ENCODE peak calls at places on chromosomes 6 and 20, in nine cellular contexts. Y, O, J, Q, X, H, B, Z and U are unnamed samples.

GRCh38 chr6:99746261-99746895 is 139.7 kb downstream of the PRDM13 start:
- DNase-seq in Y (peak), O (no peak), J (peak), Q (peak), X (peak), H (no peak), B (peak), Z (peak), U (peak)

GRCh38 chr20:37422791-37423286 is 76.9 kb downstream of the SRC start:
- DNase-seq in Y (no peak), O (peak), J (no peak), Q (no peak), X (no peak), H (no peak), B (no peak), Z (no peak), U (no peak)

GRCh38 chr6:159760602-159761057 is 1.2 kb upstream of the ACAT2 start:
- DNase-seq in Y (no peak), O (no peak), J (no peak), Q (no peak), X (no peak), H (no peak), B (no peak), Z (peak), U (no peak)

GRCh38 chr20:4437131-4437530 is 284.6 kb upstream of the PRND start:
- DNase-seq in Y (no peak), O (no peak), J (no peak), Q (no peak), X (peak), H (no peak), B (no peak), Z (no peak), U (no peak)

GRCh38 chr6:2450546-2450945 is 205.1 kb upstream of the GMDS start:
- DNase-seq in Y (no peak), O (peak), J (peak), Q (peak), X (no peak), H (peak), B (peak), Z (no peak), U (no peak)

GRCh38 chr6:145315982-145316600 is 419.2 kb downstream of the EPM2A start:
- DNase-seq in Y (no peak), O (no peak), J (no peak), Q (no peak), X (no peak), H (no peak), B (no peak), Z (no peak), U (no peak)

GRCh38 chr6:142756215-142756630 is 188.8 kb downstream of the HIVEP2 start:
- DNase-seq in Y (no peak), O (no peak), J (no peak), Q (no peak), X (no peak), H (no peak), B (peak), Z (peak), U (no peak)

GRCh38 chr6:168326294-168327261 is 7.0 kb upstream of the DACT2 start:
- DNase-seq in Y (no peak), O (no peak), J (no peak), Q (no peak), X (no peak), H (no peak), B (peak), Z (no peak), U (no peak)

GRCh38 chr6:85192186-85192585 is 257.7 kb upstream of the NT5E start:
- DNase-seq in Y (no peak), O (no peak), J (no peak), Q (no peak), X (no peak), H (no peak), B (no peak), Z (peak), U (no peak)

GRCh38 chr20:3576363-3576762 is 86.8 kb downstream of the GFRA4 start:
- DNase-seq in Y (no peak), O (no peak), J (no peak), Q (no peak), X (no peak), H (no peak), B (no peak), Z (no peak), U (no peak)

GRCh38 chr6:148852688-148853087 is 105.9 kb downstream of the UST start:
- DNase-seq in Y (no peak), O (no peak), J (no peak), Q (no peak), X (no peak), H (no peak), B (no peak), Z (no peak), U (no peak)

GRCh38 chr20:49276201-49276894 is 1.5 kb downstream of the ZNFX1 start:
- DNase-seq in Y (no peak), O (no peak), J (no peak), Q (no peak), X (no peak), H (no peak), B (peak), Z (peak), U (peak)

GRCh38 chr6:125577263-125577662 is 172.2 kb upstream of the HEY2 start:
- DNase-seq in Y (no peak), O (no peak), J (no peak), Q (no peak), X (no peak), H (no peak), B (no peak), Z (no peak), U (no peak)

GRCh38 chr6:42318485-42318884 is 100.8 kb upstream of the MRPS10 start:
- DNase-seq in Y (no peak), O (no peak), J (no peak), Q (no peak), X (no peak), H (no peak), B (no peak), Z (no peak), U (no peak)

GRCh38 chr6:24394777-24395437 is 7.8 kb upstream of the MRS2 start:
- DNase-seq in Y (peak), O (no peak), J (no peak), Q (no peak), X (no peak), H (no peak), B (no peak), Z (peak), U (no peak)

GRCh38 chr6:55853008-55854001 is 22.1 kb downstream of the BMP5 start:
- DNase-seq in Y (no peak), O (no peak), J (no peak), Q (no peak), X (no peak), H (no peak), B (no peak), Z (no peak), U (no peak)

GRCh38 chr20:1816384-1817381 is 78.5 kb upstream of the SIRPA start:
- DNase-seq in Y (no peak), O (no peak), J (peak), Q (peak), X (no peak), H (no peak), B (no peak), Z (peak), U (peak)

GRCh38 chr6:39593644-39594043 is 131.6 kb downstream of the KIF6 start:
- DNase-seq in Y (no peak), O (no peak), J (no peak), Q (no peak), X (no peak), H (no peak), B (no peak), Z (no peak), U (no peak)

GRCh38 chr6:48985025-48985424 is 478.0 kb downstream of the MMUT start:
- DNase-seq in Y (no peak), O (no peak), J (no peak), Q (no peak), X (no peak), H (no peak), B (no peak), Z (no peak), U (no peak)

GRCh38 chr20:61135266-61135665 is 116.8 kb upstream of the CDH4 start:
- DNase-seq in Y (no peak), O (no peak), J (no peak), Q (no peak), X (no peak), H (no peak), B (no peak), Z (no peak), U (no peak)

GRCh38 chr20:21156266-21156665 is 30.4 kb downstream of the KIZ start:
- DNase-seq in Y (no peak), O (no peak), J (no peak), Q (no peak), X (no peak), H (no peak), B (no peak), Z (peak), U (no peak)

GRCh38 chr6:126811307-126811706 is 307.2 kb upstream of the RSPO3 start:
- DNase-seq in Y (no peak), O (no peak), J (no peak), Q (no peak), X (no peak), H (no peak), B (no peak), Z (peak), U (no peak)

GRCh38 chr6:75349262-75349984 is 64.8 kb upstream of the TMEM30A start:
- DNase-seq in Y (no peak), O (peak), J (no peak), Q (no peak), X (no peak), H (peak), B (peak), Z (no peak), U (no peak)

GRCh38 chr6:140855520-140855919 is 1277.2 kb upstream of the GJE1 start:
- DNase-seq in Y (no peak), O (no peak), J (no peak), Q (no peak), X (no peak), H (no peak), B (no peak), Z (no peak), U (no peak)

GRCh38 chr6:5175195-5175594 is 85.6 kb downstream of the LYRM4 start:
- DNase-seq in Y (no peak), O (no peak), J (no peak), Q (no peak), X (no peak), H (no peak), B (no peak), Z (no peak), U (no peak)

GRCh38 chr6:12290490-12290820 is 294 bp downstream of the EDN1 start:
- DNase-seq in Y (no peak), O (no peak), J (no peak), Q (no peak), X (no peak), H (no peak), B (no peak), Z (no peak), U (no peak)

GRCh38 chr6:48765352-48765961 is 654.5 kb upstream of the PTCHD4 start:
- DNase-seq in Y (no peak), O (peak), J (peak), Q (no peak), X (peak), H (no peak), B (peak), Z (peak), U (no peak)

GRCh38 chr6:21596379-21597242 is 3.1 kb downstream of the SOX4 start:
- DNase-seq in Y (no peak), O (peak), J (peak), Q (peak), X (peak), H (peak), B (peak), Z (peak), U (peak)

GRCh38 chr6:123000244-123000770 is 4.3 kb downstream of the CLVS2 start:
- DNase-seq in Y (no peak), O (no peak), J (peak), Q (no peak), X (no peak), H (no peak), B (no peak), Z (no peak), U (no peak)

GRCh38 chr20:35404614-35405259 is 7.0 kb downstream of the UQCC1 start:
- DNase-seq in Y (no peak), O (no peak), J (no peak), Q (no peak), X (no peak), H (no peak), B (no peak), Z (no peak), U (no peak)

GRCh38 chr6:53496797-53497196 is 48.1 kb downstream of the GCLC start:
- DNase-seq in Y (no peak), O (no peak), J (no peak), Q (no peak), X (no peak), H (no peak), B (no peak), Z (peak), U (no peak)

GRCh38 chr6:53741417-53741816 is 53.4 kb upstream of the LRRC1 start:
- DNase-seq in Y (no peak), O (no peak), J (no peak), Q (no peak), X (no peak), H (no peak), B (no peak), Z (no peak), U (peak)

GRCh38 chr6:35512740-35513139 is at the start of gene TULP1:
- DNase-seq in Y (no peak), O (no peak), J (no peak), Q (no peak), X (no peak), H (no peak), B (no peak), Z (no peak), U (no peak)

DNA sequence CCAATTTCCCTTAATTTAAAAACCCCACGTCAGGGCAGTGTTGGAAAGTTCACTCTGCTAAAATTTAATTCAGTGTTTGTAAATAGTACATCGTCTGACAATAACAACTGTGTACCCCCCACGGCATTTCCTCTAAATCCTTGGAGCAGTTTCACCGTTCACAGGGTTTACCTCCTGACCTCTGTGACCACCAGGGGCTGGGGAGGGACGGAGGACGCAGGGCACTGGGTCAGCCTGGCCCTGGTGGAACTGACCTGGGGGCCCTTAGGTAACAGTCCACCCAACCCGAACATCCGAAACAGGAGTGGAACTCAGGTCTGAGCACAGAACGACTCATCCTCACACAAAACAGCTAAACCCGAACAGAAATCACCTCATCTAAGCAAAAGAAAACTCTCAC is 2.1 kb downstream of the ZBTB46 start:
- DNase-seq in Y (no peak), O (no peak), J (no peak), Q (no peak), X (no peak), H (no peak), B (no peak), Z (no peak), U (no peak)
- TF ChIP-seq CTCF in Y (no peak), O (peak), J (no peak), Q (no peak), X (no peak), H (no peak), B (no peak), Z (no peak), U (no peak)

GRCh38 chr6:1215884-1216487 is 95.9 kb upstream of the FOXQ1 start:
- DNase-seq in Y (no peak), O (no peak), J (no peak), Q (no peak), X (no peak), H (no peak), B (no peak), Z (no peak), U (no peak)
- TF ChIP-seq CTCF in Y (no peak), O (no peak), J (no peak), Q (no peak), X (no peak), H (no peak), B (no peak), Z (no peak), U (no peak)

GRCh38 chr6:111032493-111033140 is 50.8 kb downstream of the RPF2 start:
- DNase-seq in Y (no peak), O (no peak), J (no peak), Q (no peak), X (no peak), H (no peak), B (no peak), Z (no peak), U (no peak)

GRCh38 chr6:111030008-111031006 is 48.5 kb downstream of the RPF2 start:
- DNase-seq in Y (no peak), O (peak), J (no peak), Q (no peak), X (no peak), H (no peak), B (no peak), Z (peak), U (no peak)

GRCh38 chr6:111024661-111025060 is 42.8 kb downstream of the RPF2 start:
- DNase-seq in Y (no peak), O (no peak), J (no peak), Q (no peak), X (no peak), H (no peak), B (no peak), Z (no peak), U (no peak)

GRCh38 chr6:111031151-111031550 is 49.3 kb downstream of the RPF2 start:
- DNase-seq in Y (no peak), O (no peak), J (no peak), Q (no peak), X (no peak), H (no peak), B (no peak), Z (no peak), U (no peak)

DNA sequence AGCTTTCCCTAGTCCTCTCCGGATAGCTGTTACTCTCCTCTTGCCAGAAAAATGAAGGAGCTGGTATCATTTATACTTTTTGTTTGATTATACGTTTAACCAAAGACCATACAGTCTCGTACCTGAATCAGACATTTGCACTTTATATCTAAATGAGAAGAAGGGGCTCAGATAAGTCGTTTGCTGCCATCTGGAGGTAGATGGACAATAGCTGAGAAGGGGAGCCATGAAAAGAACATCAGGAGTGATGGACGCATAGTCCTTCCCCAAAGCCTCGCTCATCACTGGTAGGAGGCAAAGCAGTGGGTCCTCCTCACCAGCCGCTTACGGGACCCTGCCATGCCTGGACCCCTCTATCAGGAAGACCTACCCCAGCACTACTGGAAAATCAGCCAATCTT is 45.4 kb downstream of the RPF2 start:
- DNase-seq in Y (no peak), O (no peak), J (no peak), Q (no peak), X (no peak), H (no peak), B (no peak), Z (no peak), U (no peak)
- TF ChIP-seq CTCF in Y (no peak), O (no peak), J (no peak), Q (no peak), X (no peak), H (no peak), B (no peak), Z (no peak), U (no peak)

GRCh38 chr20:20136313-20136712 is 84.0 kb downstream of the CFAP61 start:
- DNase-seq in Y (no peak), O (no peak), J (no peak), Q (no peak), X (no peak), H (no peak), B (no peak), Z (no peak), U (no peak)

GRCh38 chr20:20134941-20135572 is 82.7 kb downstream of the CFAP61 start:
- DNase-seq in Y (no peak), O (no peak), J (no peak), Q (no peak), X (no peak), H (no peak), B (no peak), Z (no peak), U (no peak)

DNA sequence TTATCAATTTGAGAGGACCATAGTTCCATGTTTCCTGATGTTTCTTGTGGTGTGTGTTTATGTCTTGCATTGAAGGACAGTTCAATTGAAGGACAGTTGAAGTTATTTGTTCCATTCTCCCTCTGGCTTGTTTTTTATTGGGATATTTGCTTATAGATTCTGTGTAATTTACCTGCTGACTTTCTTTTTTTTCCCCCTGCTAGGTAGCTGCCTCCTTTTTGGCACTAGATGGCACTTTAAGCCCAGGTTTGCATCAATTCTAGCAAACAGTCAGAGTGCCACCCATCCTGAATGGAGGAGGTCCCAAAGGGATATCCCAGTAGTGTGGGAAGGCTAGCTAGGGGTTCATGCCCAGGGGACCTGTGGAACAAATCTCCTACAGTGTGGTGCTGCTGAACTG is 78.1 kb downstream of the CFAP61 start:
- DNase-seq in Y (no peak), O (no peak), J (no peak), Q (no peak), X (no peak), H (no peak), B (no peak), Z (no peak), U (no peak)
- TF ChIP-seq CTCF in Y (peak), O (peak), J (no peak), Q (no peak), X (no peak), H (no peak), B (no peak), Z (peak), U (no peak)

GRCh38 chr6:28534880-28535279 is 9.2 kb downstream of the GPX5 start:
- DNase-seq in Y (no peak), O (no peak), J (no peak), Q (no peak), X (no peak), H (no peak), B (no peak), Z (no peak), U (no peak)

GRCh38 chr6:28530777-28531176 is 5.1 kb downstream of the GPX5 start:
- DNase-seq in Y (no peak), O (no peak), J (no peak), Q (no peak), X (no peak), H (no peak), B (no peak), Z (no peak), U (no peak)

GRCh38 chr6:28537065-28537464 is 11.4 kb downstream of the GPX5 start:
- DNase-seq in Y (no peak), O (no peak), J (no peak), Q (no peak), X (no peak), H (no peak), B (no peak), Z (no peak), U (no peak)

GRCh38 chr6:28531479-28532128 is 5.9 kb downstream of the GPX5 start:
- DNase-seq in Y (no peak), O (no peak), J (no peak), Q (no peak), X (no peak), H (no peak), B (no peak), Z (no peak), U (no peak)
- TF ChIP-seq CTCF in Y (no peak), O (no peak), J (no peak), Q (no peak), X (no peak), H (no peak), B (no peak), Z (no peak), U (no peak)

GRCh38 chr20:58087567-58087858 is 140.9 kb downstream of the ANKRD60 start:
- DNase-seq in Y (no peak), O (no peak), J (no peak), Q (no peak), X (no peak), H (no peak), B (no peak), Z (no peak), U (no peak)
- TF ChIP-seq CTCF in Y (no peak), O (no peak), J (no peak), Q (no peak), X (no peak), H (peak), B (no peak), Z (no peak), U (no peak)

GRCh38 chr6:157898169-157898568 is 75.1 kb downstream of the SNX9 start:
- DNase-seq in Y (no peak), O (no peak), J (no peak), Q (no peak), X (no peak), H (no peak), B (no peak), Z (no peak), U (no peak)
- TF ChIP-seq CTCF in Y (no peak), O (peak), J (no peak), Q (no peak), X (no peak), H (no peak), B (no peak), Z (no peak), U (no peak)

GRCh38 chr20:44310664-44311639 is at the start of gene FITM2:
- DNase-seq in Y (peak), O (peak), J (peak), Q (peak), X (peak), H (peak), B (peak), Z (peak), U (peak)
- TF ChIP-seq CTCF in Y (peak), O (peak), J (peak), Q (peak), X (peak), H (peak), B (peak), Z (peak), U (peak)